ENCODE peak calls at places on chromosomes 13 and 19, in four cellular contexts. One of them, this sample, is unnamed.

GRCh38 chr19:8397291-8397690 is 7.1 kb downstream of the RAB11B start:
- DNase-seq in activated CD8-positive, alpha-beta T cell treated with anti-CD3 and anti-CD28 coated beads for 36 hours: no peak
- DNase-seq in RWPE1: peak; percentile 22
- DNase-seq in brain microvascular endothelial cell: no peak
- DNase-seq in this sample: no peak

GRCh38 chr13:93244141-93244917 is 17.7 kb downstream of the GPC6 start:
- DNase-seq in activated CD8-positive, alpha-beta T cell treated with anti-CD3 and anti-CD28 coated beads for 36 hours: no peak
- DNase-seq in brain microvascular endothelial cell: peak; percentile 56
- DNase-seq in RWPE1: no peak
- DNase-seq in this sample: no peak

GRCh38 chr13:48994731-48995130 is 19.0 kb downstream of the FNDC3A start:
- DNase-seq in brain microvascular endothelial cell: no peak
- DNase-seq in activated CD8-positive, alpha-beta T cell treated with anti-CD3 and anti-CD28 coated beads for 36 hours: no peak
- DNase-seq in RWPE1: no peak
- DNase-seq in this sample: no peak

GRCh38 chr19:10718205-10719196 is 622 bp downstream of the DNM2 start:
- DNase-seq in RWPE1: peak; percentile 46
- DNase-seq in activated CD8-positive, alpha-beta T cell treated with anti-CD3 and anti-CD28 coated beads for 36 hours: peak; percentile 48
- DNase-seq in brain microvascular endothelial cell: no peak
- DNase-seq in this sample: peak; percentile 43

GRCh38 chr13:76016799-76017198 is 380.7 kb downstream of the LMO7 start:
- DNase-seq in brain microvascular endothelial cell: peak; percentile 54
- DNase-seq in activated CD8-positive, alpha-beta T cell treated with anti-CD3 and anti-CD28 coated beads for 36 hours: peak; percentile 49
- DNase-seq in RWPE1: no peak
- DNase-seq in this sample: no peak

GRCh38 chr19:45251452-45252354 is 632 bp downstream of the MARK4 start:
- DNase-seq in RWPE1: peak; percentile 40
- DNase-seq in brain microvascular endothelial cell: no peak
- DNase-seq in activated CD8-positive, alpha-beta T cell treated with anti-CD3 and anti-CD28 coated beads for 36 hours: peak; percentile 31
- DNase-seq in this sample: peak; percentile 47

GRCh38 chr19:34351382-34351802 is 13.6 kb upstream of the GPI start:
- DNase-seq in brain microvascular endothelial cell: no peak
- DNase-seq in RWPE1: no peak
- DNase-seq in activated CD8-positive, alpha-beta T cell treated with anti-CD3 and anti-CD28 coated beads for 36 hours: peak; percentile 37
- DNase-seq in this sample: no peak

GRCh38 chr13:39317284-39317683 is 279.0 kb downstream of the NHLRC3 start:
- DNase-seq in brain microvascular endothelial cell: peak; percentile 29
- DNase-seq in activated CD8-positive, alpha-beta T cell treated with anti-CD3 and anti-CD28 coated beads for 36 hours: no peak
- DNase-seq in RWPE1: no peak
- DNase-seq in this sample: no peak

GRCh38 chr19:8526345-8527062 is 12.5 kb upstream of the ZNF414 start:
- DNase-seq in RWPE1: peak; percentile 77
- DNase-seq in activated CD8-positive, alpha-beta T cell treated with anti-CD3 and anti-CD28 coated beads for 36 hours: peak; percentile 40
- DNase-seq in brain microvascular endothelial cell: peak; percentile 92
- DNase-seq in this sample: peak; percentile 89

DNA sequence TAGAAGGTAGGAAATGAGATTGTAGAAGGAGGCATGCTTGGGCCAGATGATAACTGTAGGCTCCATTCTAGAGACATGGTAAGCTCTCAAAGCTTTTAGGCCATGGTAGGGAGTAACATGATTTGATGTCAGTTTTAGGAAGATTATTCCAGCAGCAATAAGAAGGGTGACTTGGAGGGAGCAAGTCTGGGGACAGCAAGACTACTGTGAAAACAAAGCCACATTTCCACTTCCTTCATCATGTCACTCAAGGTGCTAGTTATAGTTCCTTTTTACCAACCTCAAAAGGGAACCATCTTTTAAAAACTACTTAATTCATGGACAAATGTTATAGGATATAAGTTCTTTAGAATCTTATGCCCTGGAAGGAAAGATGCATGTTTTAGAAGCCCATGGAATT is 23.9 kb upstream of the WDFY2 start:
- DNase-seq in RWPE1: no peak
- DNase-seq in brain microvascular endothelial cell: no peak
- DNase-seq in activated CD8-positive, alpha-beta T cell treated with anti-CD3 and anti-CD28 coated beads for 36 hours: no peak
- DNase-seq in this sample: no peak
- TF ChIP-seq CTCF in RWPE1: no peak
- TF ChIP-seq CTCF in brain microvascular endothelial cell: no peak
- TF ChIP-seq CTCF in activated CD8-positive, alpha-beta T cell treated with anti-CD3 and anti-CD28 coated beads for 36 hours: no peak
- TF ChIP-seq CTCF in this sample: no peak

GRCh38 chr13:46010148-46010547 is 42.4 kb downstream of the ZC3H13 start:
- DNase-seq in RWPE1: peak; percentile 3
- DNase-seq in brain microvascular endothelial cell: no peak
- DNase-seq in activated CD8-positive, alpha-beta T cell treated with anti-CD3 and anti-CD28 coated beads for 36 hours: no peak
- DNase-seq in this sample: no peak
- TF ChIP-seq CTCF in RWPE1: peak; percentile 21
- TF ChIP-seq CTCF in brain microvascular endothelial cell: peak; percentile 51
- TF ChIP-seq CTCF in activated CD8-positive, alpha-beta T cell treated with anti-CD3 and anti-CD28 coated beads for 36 hours: no peak
- TF ChIP-seq CTCF in this sample: no peak

GRCh38 chr19:41341669-41342490 is 11.8 kb downstream of the TGFB1 start:
- DNase-seq in brain microvascular endothelial cell: no peak
- DNase-seq in RWPE1: no peak
- DNase-seq in activated CD8-positive, alpha-beta T cell treated with anti-CD3 and anti-CD28 coated beads for 36 hours: no peak
- DNase-seq in this sample: no peak
- TF ChIP-seq CTCF in brain microvascular endothelial cell: no peak
- TF ChIP-seq CTCF in RWPE1: no peak
- TF ChIP-seq CTCF in activated CD8-positive, alpha-beta T cell treated with anti-CD3 and anti-CD28 coated beads for 36 hours: peak; percentile 14
- TF ChIP-seq CTCF in this sample: no peak

GRCh38 chr13:34993470-34993869 is 51.4 kb downstream of the NBEA start:
- DNase-seq in activated CD8-positive, alpha-beta T cell treated with anti-CD3 and anti-CD28 coated beads for 36 hours: no peak
- DNase-seq in brain microvascular endothelial cell: peak; percentile 15
- DNase-seq in RWPE1: no peak
- DNase-seq in this sample: no peak
- TF ChIP-seq CTCF in activated CD8-positive, alpha-beta T cell treated with anti-CD3 and anti-CD28 coated beads for 36 hours: no peak
- TF ChIP-seq CTCF in brain microvascular endothelial cell: peak; percentile 2
- TF ChIP-seq CTCF in RWPE1: no peak
- TF ChIP-seq CTCF in this sample: no peak

GRCh38 chr13:113140677-113141590 is 17.5 kb upstream of the PROZ start:
- DNase-seq in activated CD8-positive, alpha-beta T cell treated with anti-CD3 and anti-CD28 coated beads for 36 hours: no peak
- DNase-seq in brain microvascular endothelial cell: no peak
- DNase-seq in RWPE1: no peak
- DNase-seq in this sample: no peak

GRCh38 chr13:113137656-113138292 is 15.2 kb downstream of the F10 start:
- DNase-seq in RWPE1: no peak
- DNase-seq in activated CD8-positive, alpha-beta T cell treated with anti-CD3 and anti-CD28 coated beads for 36 hours: no peak
- DNase-seq in brain microvascular endothelial cell: no peak
- DNase-seq in this sample: no peak

GRCh38 chr13:113139580-113139979 is 17.0 kb downstream of the F10 start:
- DNase-seq in activated CD8-positive, alpha-beta T cell treated with anti-CD3 and anti-CD28 coated beads for 36 hours: no peak
- DNase-seq in RWPE1: no peak
- DNase-seq in brain microvascular endothelial cell: no peak
- DNase-seq in this sample: no peak

GRCh38 chr13:113141591-113141950 is 16.9 kb upstream of the PROZ start:
- DNase-seq in RWPE1: no peak
- DNase-seq in activated CD8-positive, alpha-beta T cell treated with anti-CD3 and anti-CD28 coated beads for 36 hours: no peak
- DNase-seq in brain microvascular endothelial cell: no peak
- DNase-seq in this sample: no peak

GRCh38 chr13:113138792-113139551 is 16.4 kb downstream of the F10 start:
- DNase-seq in RWPE1: no peak
- DNase-seq in brain microvascular endothelial cell: no peak
- DNase-seq in activated CD8-positive, alpha-beta T cell treated with anti-CD3 and anti-CD28 coated beads for 36 hours: no peak
- DNase-seq in this sample: no peak
- TF ChIP-seq CTCF in RWPE1: no peak
- TF ChIP-seq CTCF in brain microvascular endothelial cell: no peak
- TF ChIP-seq CTCF in activated CD8-positive, alpha-beta T cell treated with anti-CD3 and anti-CD28 coated beads for 36 hours: no peak
- TF ChIP-seq CTCF in this sample: no peak